ENCODE peak calls at places on chromosomes 5 and 9, in four cellular contexts. P is nucleus accumbens; F is CD4-positive, alpha-beta T cell; D is HTR-8/SVneo. A is an unnamed sample.

GRCh38 chr5:1423901-1424603 is 21.2 kb downstream of the SLC6A3 start:
- DNase-seq in P (no peak), D (no peak), F (no peak), A (no peak)

GRCh38 chr5:54093081-54093492 is 217.3 kb downstream of the ARL15 start:
- DNase-seq in F (no peak), D (no peak), P (no peak), A (peak)

GRCh38 chr5:147857302-147858129 is 21.0 kb upstream of the SCGB3A2 start:
- DNase-seq in P (peak), F (no peak), D (peak), A (peak)

GRCh38 chr5:73946926-73947455 is 321.0 kb downstream of the ARHGEF28 start:
- DNase-seq in F (no peak), D (no peak), P (no peak), A (no peak)

GRCh38 chr5:172245823-172246222 is 37.7 kb downstream of the UBTD2 start:
- DNase-seq in P (no peak), D (no peak), F (no peak), A (peak)

GRCh38 chr5:102539598-102539997 is 40.8 kb upstream of the SLCO6A1 start:
- DNase-seq in D (no peak), F (no peak), P (no peak), A (no peak)

GRCh38 chr9:132562313-132562588 is 20.2 kb upstream of the BARHL1 start:
- DNase-seq in D (no peak), F (no peak), P (no peak), A (no peak)

GRCh38 chr9:69621735-69622460 is 50.3 kb downstream of the APBA1 start:
- DNase-seq in D (no peak), F (no peak), P (no peak), A (no peak)

GRCh38 chr9:35116898-35117551 is 1.4 kb upstream of the ATOSB start:
- DNase-seq in P (peak), F (peak), D (peak), A (peak)

GRCh38 chr5:78527054-78527884 is 121.3 kb downstream of the LHFPL2 start:
- DNase-seq in P (no peak), F (no peak), D (no peak), A (peak)